ENCODE peak calls at places on chromosomes 5 and 9, in ten cellular contexts. One of them, this sample, is unnamed.

GRCh38 chr5:1897386-1897785 is 14.7 kb upstream of the IRX4 start:
- DNase-seq in MM.1S: no peak
- DNase-seq in osteoblast: no peak
- DNase-seq in A549: no peak
- DNase-seq in mammary epithelial cell: no peak
- DNase-seq in fibroblast of lung: no peak
- DNase-seq in GM23338: no peak
- DNase-seq in GM23248: no peak
- DNase-seq in H9: no peak
- DNase-seq in mesendoderm: no peak
- DNase-seq in this sample: no peak

GRCh38 chr5:95379133-95379532 is 12.0 kb upstream of the FAM81B start:
- DNase-seq in fibroblast of lung: no peak
- DNase-seq in mesendoderm: no peak
- DNase-seq in mammary epithelial cell: no peak
- DNase-seq in H9: no peak
- DNase-seq in osteoblast: no peak
- DNase-seq in GM23248: no peak
- DNase-seq in MM.1S: no peak
- DNase-seq in GM23338: no peak
- DNase-seq in A549: no peak
- DNase-seq in this sample: no peak

GRCh38 chr9:114486205-114486963 is 18.9 kb downstream of the WHRN start:
- DNase-seq in fibroblast of lung: no peak
- DNase-seq in mammary epithelial cell: peak
- DNase-seq in GM23338: no peak
- DNase-seq in A549: no peak
- DNase-seq in mesendoderm: no peak
- DNase-seq in MM.1S: no peak
- DNase-seq in osteoblast: no peak
- DNase-seq in H9: no peak
- DNase-seq in GM23248: peak
- DNase-seq in this sample: no peak

GRCh38 chr9:126621056-126621918 is 7.6 kb downstream of the LMX1B start:
- DNase-seq in MM.1S: no peak
- DNase-seq in H9: no peak
- DNase-seq in GM23338: peak
- DNase-seq in fibroblast of lung: no peak
- DNase-seq in mesendoderm: no peak
- DNase-seq in osteoblast: peak
- DNase-seq in A549: no peak
- DNase-seq in GM23248: no peak
- DNase-seq in mammary epithelial cell: no peak
- DNase-seq in this sample: no peak

GRCh38 chr5:56812110-56812509 is 3.2 kb upstream of the MAP3K1 start:
- DNase-seq in fibroblast of lung: no peak
- DNase-seq in A549: no peak
- DNase-seq in osteoblast: no peak
- DNase-seq in GM23338: no peak
- DNase-seq in mammary epithelial cell: peak
- DNase-seq in GM23248: peak
- DNase-seq in MM.1S: no peak
- DNase-seq in H9: no peak
- DNase-seq in mesendoderm: no peak
- DNase-seq in this sample: no peak

GRCh38 chr5:4204616-4205151 is 609.1 kb downstream of the IRX1 start:
- DNase-seq in A549: no peak
- DNase-seq in fibroblast of lung: no peak
- DNase-seq in osteoblast: no peak
- DNase-seq in GM23338: no peak
- DNase-seq in GM23248: no peak
- DNase-seq in MM.1S: no peak
- DNase-seq in mammary epithelial cell: no peak
- DNase-seq in mesendoderm: no peak
- DNase-seq in H9: no peak
- DNase-seq in this sample: no peak

GRCh38 chr9:14340536-14340935 is 26.6 kb upstream of the NFIB start:
- DNase-seq in mesendoderm: no peak
- DNase-seq in GM23338: no peak
- DNase-seq in mammary epithelial cell: no peak
- DNase-seq in MM.1S: no peak
- DNase-seq in osteoblast: no peak
- DNase-seq in H9: no peak
- DNase-seq in A549: no peak
- DNase-seq in fibroblast of lung: no peak
- DNase-seq in GM23248: no peak
- DNase-seq in this sample: no peak

GRCh38 chr5:95858023-95858461 is 35.5 kb upstream of the GLRX start:
- DNase-seq in mesendoderm: no peak
- DNase-seq in GM23248: peak
- DNase-seq in GM23338: no peak
- DNase-seq in osteoblast: peak
- DNase-seq in MM.1S: no peak
- DNase-seq in mammary epithelial cell: peak
- DNase-seq in H9: no peak
- DNase-seq in fibroblast of lung: peak
- DNase-seq in A549: no peak
- DNase-seq in this sample: no peak

GRCh38 chr5:34599471-34600117 is 56.5 kb upstream of the RAI14 start:
- DNase-seq in osteoblast: no peak
- DNase-seq in GM23248: peak
- DNase-seq in A549: no peak
- DNase-seq in GM23338: no peak
- DNase-seq in mammary epithelial cell: peak
- DNase-seq in fibroblast of lung: no peak
- DNase-seq in mesendoderm: no peak
- DNase-seq in H9: no peak
- DNase-seq in MM.1S: no peak
- DNase-seq in this sample: no peak

GRCh38 chr9:35490910-35491465 is 1.1 kb downstream of the RUSC2 start:
- DNase-seq in A549: no peak
- DNase-seq in GM23248: peak
- DNase-seq in osteoblast: peak
- DNase-seq in H9: no peak
- DNase-seq in mesendoderm: no peak
- DNase-seq in MM.1S: no peak
- DNase-seq in fibroblast of lung: peak
- DNase-seq in GM23338: peak
- DNase-seq in mammary epithelial cell: peak
- DNase-seq in this sample: peak

GRCh38 chr9:135253305-135254004 is 166.0 kb downstream of the OLFM1 start:
- DNase-seq in mammary epithelial cell: no peak
- DNase-seq in GM23248: peak
- DNase-seq in GM23338: peak
- DNase-seq in mesendoderm: peak
- DNase-seq in MM.1S: no peak
- DNase-seq in osteoblast: peak
- DNase-seq in fibroblast of lung: no peak
- DNase-seq in A549: no peak
- DNase-seq in H9: peak
- DNase-seq in this sample: peak

DNA sequence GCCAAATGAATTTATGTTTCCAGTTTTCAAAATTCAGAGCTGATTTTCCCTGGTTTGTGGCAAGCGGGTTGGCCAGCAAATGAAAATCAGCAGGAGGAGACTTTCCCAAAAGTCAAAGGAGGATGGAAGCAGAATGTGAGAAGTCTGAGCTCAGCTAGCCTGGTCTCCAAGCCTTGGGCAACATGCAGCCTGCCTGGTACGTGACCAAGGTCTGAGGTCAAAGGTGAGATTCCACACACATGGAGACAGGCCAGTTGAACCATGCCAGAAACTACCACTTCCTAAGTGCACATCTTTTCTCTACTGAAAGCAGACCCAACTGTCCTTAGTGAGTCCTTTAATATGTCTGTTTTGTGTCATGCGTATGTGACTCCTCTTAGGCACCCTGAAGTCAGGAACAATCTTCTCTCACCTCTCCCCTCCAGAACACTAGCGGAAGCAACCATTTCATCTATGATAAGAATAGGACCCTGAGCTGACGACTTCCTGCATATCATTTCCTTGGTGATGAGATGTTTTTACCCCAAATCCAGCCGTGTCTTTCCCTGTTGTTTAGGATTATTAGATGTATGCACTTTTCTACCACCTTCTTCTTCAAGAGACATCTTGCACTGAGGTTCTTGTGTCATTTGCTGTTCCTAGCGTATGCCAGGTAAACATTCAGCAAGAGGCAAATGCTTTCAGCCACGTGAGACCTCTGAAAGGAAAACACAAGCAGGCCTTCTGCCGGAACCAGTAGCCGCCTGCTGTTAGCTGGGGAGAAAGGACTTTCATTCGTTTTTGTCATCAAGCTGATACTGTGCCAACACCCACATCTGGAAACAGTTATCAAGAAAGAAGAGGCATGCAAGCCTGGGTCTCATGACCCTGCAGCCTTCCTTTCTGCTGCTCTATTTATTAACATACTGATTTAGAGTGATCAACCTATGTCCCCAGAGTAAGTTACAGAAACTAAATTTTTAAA is 9.7 kb upstream of the TGFBI start:
- DNase-seq in A549: no peak
- DNase-seq in osteoblast: no peak
- DNase-seq in fibroblast of lung: peak
- DNase-seq in mesendoderm: no peak
- DNase-seq in H9: no peak
- DNase-seq in GM23338: no peak
- DNase-seq in MM.1S: no peak
- DNase-seq in mammary epithelial cell: peak
- DNase-seq in GM23248: peak
- DNase-seq in this sample: no peak
- H3K4me2 ChIP-seq in A549: peak
- H3K4me2 ChIP-seq in osteoblast: peak
- H3K4me2 ChIP-seq in fibroblast of lung: peak
- H3K4me2 ChIP-seq in mesendoderm: no peak
- H3K4me2 ChIP-seq in H9: no peak
- H3K4me2 ChIP-seq in GM23338: no peak
- H3K4me2 ChIP-seq in MM.1S: no peak
- H3K4me2 ChIP-seq in mammary epithelial cell: no peak
- H3K4me2 ChIP-seq in GM23248: peak
- H3K4me2 ChIP-seq in this sample: no peak

DNA sequence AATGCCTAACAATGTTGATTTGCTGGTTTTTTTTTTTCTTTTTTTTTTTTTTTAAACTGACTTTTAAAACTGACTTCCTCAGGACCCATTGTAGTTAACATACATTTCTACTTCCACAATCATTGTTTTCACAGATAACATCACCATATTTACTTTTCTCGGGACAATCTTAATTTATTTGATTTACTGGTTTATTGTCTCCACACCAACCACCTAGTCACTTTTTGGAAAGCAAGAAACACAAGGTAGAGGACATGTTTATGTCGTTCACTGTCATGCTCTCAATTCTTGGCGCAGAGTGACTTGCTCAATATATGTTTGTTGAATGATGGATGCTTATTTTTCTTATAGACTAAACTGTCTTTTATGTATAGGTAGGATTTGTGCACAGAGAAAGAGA is 2280.7 kb downstream of the MAT2B start:
- DNase-seq in mesendoderm: no peak
- DNase-seq in fibroblast of lung: no peak
- DNase-seq in MM.1S: no peak
- DNase-seq in osteoblast: no peak
- DNase-seq in H9: no peak
- DNase-seq in GM23248: no peak
- DNase-seq in A549: no peak
- DNase-seq in mammary epithelial cell: no peak
- DNase-seq in GM23338: no peak
- DNase-seq in this sample: no peak
- H3K4me2 ChIP-seq in mesendoderm: no peak
- H3K4me2 ChIP-seq in fibroblast of lung: no peak
- H3K4me2 ChIP-seq in MM.1S: no peak
- H3K4me2 ChIP-seq in osteoblast: no peak
- H3K4me2 ChIP-seq in H9: no peak
- H3K4me2 ChIP-seq in GM23248: no peak
- H3K4me2 ChIP-seq in A549: no peak
- H3K4me2 ChIP-seq in mammary epithelial cell: no peak
- H3K4me2 ChIP-seq in GM23338: no peak
- H3K4me2 ChIP-seq in this sample: no peak

GRCh38 chr5:142343531-142343930 is 18.7 kb upstream of the SPRY4 start:
- DNase-seq in osteoblast: no peak
- DNase-seq in mesendoderm: no peak
- DNase-seq in H9: no peak
- DNase-seq in A549: no peak
- DNase-seq in GM23248: no peak
- DNase-seq in MM.1S: no peak
- DNase-seq in fibroblast of lung: no peak
- DNase-seq in mammary epithelial cell: no peak
- DNase-seq in GM23338: no peak
- DNase-seq in this sample: no peak

GRCh38 chr5:142339781-142340180 is 15.0 kb upstream of the SPRY4 start:
- DNase-seq in H9: no peak
- DNase-seq in mesendoderm: no peak
- DNase-seq in A549: no peak
- DNase-seq in mammary epithelial cell: no peak
- DNase-seq in GM23248: no peak
- DNase-seq in GM23338: no peak
- DNase-seq in MM.1S: no peak
- DNase-seq in fibroblast of lung: no peak
- DNase-seq in osteoblast: peak
- DNase-seq in this sample: no peak

GRCh38 chr5:142342128-142342981 is 17.5 kb upstream of the SPRY4 start:
- DNase-seq in mesendoderm: no peak
- DNase-seq in mammary epithelial cell: no peak
- DNase-seq in fibroblast of lung: peak
- DNase-seq in osteoblast: peak
- DNase-seq in H9: no peak
- DNase-seq in GM23248: peak
- DNase-seq in A549: no peak
- DNase-seq in GM23338: no peak
- DNase-seq in MM.1S: no peak
- DNase-seq in this sample: no peak
- H3K4me2 ChIP-seq in mesendoderm: no peak
- H3K4me2 ChIP-seq in mammary epithelial cell: no peak
- H3K4me2 ChIP-seq in fibroblast of lung: no peak
- H3K4me2 ChIP-seq in osteoblast: peak
- H3K4me2 ChIP-seq in H9: no peak
- H3K4me2 ChIP-seq in GM23248: no peak
- H3K4me2 ChIP-seq in A549: no peak
- H3K4me2 ChIP-seq in GM23338: no peak
- H3K4me2 ChIP-seq in MM.1S: no peak
- H3K4me2 ChIP-seq in this sample: no peak

GRCh38 chr5:58136416-58136815 is 323.5 kb downstream of the PLK2 start:
- DNase-seq in osteoblast: no peak
- DNase-seq in mammary epithelial cell: no peak
- DNase-seq in A549: no peak
- DNase-seq in GM23248: no peak
- DNase-seq in H9: no peak
- DNase-seq in fibroblast of lung: no peak
- DNase-seq in mesendoderm: no peak
- DNase-seq in GM23338: no peak
- DNase-seq in MM.1S: no peak
- DNase-seq in this sample: no peak

GRCh38 chr5:58138791-58139190 is 321.1 kb downstream of the PLK2 start:
- DNase-seq in GM23248: no peak
- DNase-seq in osteoblast: no peak
- DNase-seq in GM23338: no peak
- DNase-seq in mammary epithelial cell: no peak
- DNase-seq in MM.1S: no peak
- DNase-seq in H9: no peak
- DNase-seq in fibroblast of lung: no peak
- DNase-seq in A549: no peak
- DNase-seq in mesendoderm: no peak
- DNase-seq in this sample: no peak

GRCh38 chr5:58133631-58134296 is 326.1 kb downstream of the PLK2 start:
- DNase-seq in mammary epithelial cell: peak
- DNase-seq in GM23338: no peak
- DNase-seq in MM.1S: no peak
- DNase-seq in A549: no peak
- DNase-seq in mesendoderm: no peak
- DNase-seq in GM23248: peak
- DNase-seq in osteoblast: peak
- DNase-seq in H9: no peak
- DNase-seq in fibroblast of lung: peak
- DNase-seq in this sample: no peak

GRCh38 chr5:58135571-58136335 is 324.1 kb downstream of the PLK2 start:
- DNase-seq in mammary epithelial cell: peak
- DNase-seq in GM23338: no peak
- DNase-seq in A549: no peak
- DNase-seq in MM.1S: no peak
- DNase-seq in H9: no peak
- DNase-seq in osteoblast: peak
- DNase-seq in mesendoderm: no peak
- DNase-seq in fibroblast of lung: peak
- DNase-seq in GM23248: peak
- DNase-seq in this sample: no peak
- H3K4me2 ChIP-seq in mammary epithelial cell: no peak
- H3K4me2 ChIP-seq in GM23338: peak
- H3K4me2 ChIP-seq in A549: no peak
- H3K4me2 ChIP-seq in MM.1S: no peak
- H3K4me2 ChIP-seq in H9: no peak
- H3K4me2 ChIP-seq in osteoblast: peak
- H3K4me2 ChIP-seq in mesendoderm: no peak
- H3K4me2 ChIP-seq in fibroblast of lung: no peak
- H3K4me2 ChIP-seq in GM23248: no peak
- H3K4me2 ChIP-seq in this sample: no peak